ENCODE peak calls at places on chromosomes 1 and 21, in four cellular contexts. U is cardiac muscle cell, G is AG08396, P is T follicular helper cell. X is an unnamed sample.

GRCh38 chr1:35223109-35223630 is 30.2 kb upstream of the SFPQ start:
- DNase-seq in P (no peak), U (peak), G (no peak), X (no peak)

GRCh38 chr1:31159869-31160611 is 79.6 kb downstream of the NKAIN1 start:
- DNase-seq in G (no peak), P (no peak), U (no peak), X (no peak)

GRCh38 chr1:13832536-13832935 is 132.5 kb downstream of the PRDM2 start:
- DNase-seq in P (no peak), U (no peak), G (no peak), X (no peak)

GRCh38 chr1:57058652-57059501 is 93.1 kb upstream of the C8B start:
- DNase-seq in U (no peak), G (no peak), P (no peak), X (no peak)

GRCh38 chr21:30676737-30677136 is 34.1 kb downstream of the KRTAP20-3 start:
- DNase-seq in P (no peak), U (no peak), G (no peak), X (no peak)

GRCh38 chr1:209086486-209087192 is 496.9 kb upstream of the CAMK1G start:
- DNase-seq in U (no peak), P (no peak), G (no peak), X (peak)

GRCh38 chr1:97093742-97094141 is 372.2 kb downstream of the PTBP2 start:
- DNase-seq in P (no peak), G (no peak), U (peak), X (no peak)

GRCh38 chr1:84569216-84569615 is 5.0 kb downstream of the CTBS start:
- DNase-seq in U (no peak), G (no peak), P (no peak), X (no peak)

GRCh38 chr21:38822754-38823374 is 17.1 kb downstream of the ETS2 start:
- DNase-seq in U (no peak), G (no peak), P (no peak), X (no peak)

GRCh38 chr1:200896571-200897187 is 2.0 kb downstream of the INAVA start:
- DNase-seq in U (peak), G (no peak), P (no peak), X (peak)

GRCh38 chr1:53294557-53294956 is 33.3 kb downstream of the LRP8 start:
- DNase-seq in G (peak), P (peak), U (peak), X (peak)

GRCh38 chr1:67005068-67005467 is 48.9 kb downstream of the SLC35D1 start:
- DNase-seq in P (no peak), G (no peak), U (no peak), X (no peak)

GRCh38 chr1:159999204-159999603 is 32.6 kb downstream of the PIGM start:
- DNase-seq in P (no peak), U (peak), G (no peak), X (no peak)

GRCh38 chr1:55337801-55338447 is 122.8 kb upstream of the USP24 start:
- DNase-seq in G (peak), U (peak), P (no peak), X (peak)

GRCh38 chr1:15678578-15678977 is 5.5 kb upstream of the PLEKHM2 start:
- DNase-seq in G (peak), P (no peak), U (peak), X (peak)

GRCh38 chr1:110112656-110113055 is 413 bp downstream of the UBL4B start:
- DNase-seq in P (no peak), G (no peak), U (no peak), X (no peak)

GRCh38 chr21:38669186-38669585 is 136.5 kb upstream of the ETS2 start:
- DNase-seq in G (no peak), P (no peak), U (peak), X (peak)

GRCh38 chr21:45477176-45478114 is 64.8 kb downstream of the SLC19A1 start:
- DNase-seq in G (no peak), U (no peak), P (no peak), X (no peak)

GRCh38 chr1:63143482-63143881 is 178.9 kb upstream of the FOXD3 start:
- DNase-seq in U (no peak), G (no peak), P (no peak), X (peak)

GRCh38 chr1:94702440-94702810 is 117.7 kb upstream of the SLC44A3 start:
- DNase-seq in P (no peak), U (peak), G (no peak), X (peak)

GRCh38 chr1:21736876-21737275 is 46.1 kb downstream of the USP48 start:
- DNase-seq in P (no peak), G (no peak), U (no peak), X (no peak)

GRCh38 chr1:44050261-44050660 is 19.0 kb upstream of the SLC6A9 start:
- DNase-seq in P (no peak), G (no peak), U (peak), X (peak)

GRCh38 chr1:175201061-175201508 is 8.5 kb upstream of the KIAA0040 start:
- DNase-seq in U (peak), P (no peak), G (peak), X (peak)

GRCh38 chr1:116842654-116843053 is 67.1 kb upstream of the PTGFRN start:
- DNase-seq in U (peak), G (no peak), P (no peak), X (no peak)

GRCh38 chr1:155094622-155094948 is 15.9 kb downstream of the EFNA3 start:
- DNase-seq in U (no peak), P (no peak), G (no peak), X (no peak)

GRCh38 chr1:51569284-51570062 is 47.4 kb upstream of the OSBPL9 start:
- DNase-seq in P (no peak), G (no peak), U (peak), X (peak)

X was measured in renal cortical epithelial cell.